ENCODE peak calls at places on chromosomes 12 and 14, in nine cellular contexts. G is GM13976, J is left ventricle myocardium inferior, W is stomach, D is A673, L is foreskin fibroblast, Q is GM06990, C is GM20000, H is IMR-90. S is an unnamed sample.

GRCh38 chr12:67592228-67593011 is 56.1 kb upstream of the DYRK2 start:
- DNase-seq in G (peak; percentile 17), J (no peak), W (no peak), D (peak; percentile 55), L (peak; percentile 61), Q (no peak), C (peak; percentile 26), H (peak; percentile 51), S (no peak)

GRCh38 chr12:66156654-66157053 is 13.1 kb downstream of the TMBIM4 start:
- DNase-seq in G (no peak), J (no peak), W (no peak), D (no peak), L (peak; percentile 38), Q (no peak), C (no peak), H (peak; percentile 18), S (no peak)

GRCh38 chr12:41521872-41522379 is 333.8 kb downstream of the PDZRN4 start:
- DNase-seq in G (peak; percentile 21), J (no peak), W (no peak), D (peak; percentile 95), L (peak; percentile 87), Q (peak; percentile 13), C (peak; percentile 34), H (peak; percentile 87), S (no peak)

GRCh38 chr14:78142994-78143393 is 27.2 kb upstream of the NRXN3 start:
- DNase-seq in G (no peak), J (no peak), W (no peak), D (no peak), L (no peak), Q (no peak), C (no peak), H (no peak), S (no peak)

GRCh38 chr14:96072746-96073145 is 33.6 kb downstream of the C14orf132 start:
- DNase-seq in G (no peak), J (no peak), W (no peak), D (no peak), L (no peak), Q (no peak), C (no peak), H (no peak), S (no peak)

GRCh38 chr14:96852823-96853422 is 55.7 kb downstream of the VRK1 start:
- DNase-seq in G (peak; percentile 19), J (no peak), W (no peak), D (peak; percentile 61), L (peak; percentile 75), Q (no peak), C (peak; percentile 9), H (peak; percentile 72), S (peak; percentile 6)

GRCh38 chr12:65977384-65977783 is 153.1 kb downstream of the HMGA2 start:
- DNase-seq in G (no peak), J (no peak), W (no peak), D (no peak), L (peak; percentile 38), Q (no peak), C (no peak), H (no peak), S (no peak)

GRCh38 chr12:66279127-66279712 is 23.1 kb upstream of the HELB start:
- DNase-seq in G (no peak), J (no peak), W (no peak), D (peak; percentile 49), L (peak; percentile 56), Q (no peak), C (peak; percentile 28), H (peak; percentile 22), S (no peak)

GRCh38 chr12:27463826-27464554 is 17.5 kb downstream of the SMCO2 start:
- DNase-seq in G (no peak), J (peak; percentile 81), W (no peak), D (peak; percentile 71), L (peak; percentile 87), Q (no peak), C (no peak), H (peak; percentile 42), S (no peak)

GRCh38 chr12:29582677-29583076 is 85.2 kb upstream of the OVCH1 start:
- DNase-seq in G (no peak), J (no peak), W (peak; percentile 49), D (no peak), L (peak; percentile 58), Q (no peak), C (no peak), H (no peak), S (no peak)

GRCh38 chr14:86971292-86971691 is 1021.7 kb downstream of the GALC start:
- DNase-seq in G (no peak), J (no peak), W (no peak), D (no peak), L (no peak), Q (no peak), C (no peak), H (no peak), S (no peak)

GRCh38 chr12:109910969-109911348 is 10.9 kb downstream of the TCHP start:
- DNase-seq in G (no peak), J (no peak), W (no peak), D (peak; percentile 45), L (peak; percentile 52), Q (peak; percentile 26), C (no peak), H (peak; percentile 20), S (peak; percentile 34)

GRCh38 chr12:12510141-12510540 is 52.5 kb downstream of the DUSP16 start:
- DNase-seq in G (no peak), J (no peak), W (no peak), D (no peak), L (peak; percentile 70), Q (no peak), C (no peak), H (peak; percentile 92), S (no peak)

GRCh38 chr14:104107611-104108569 is 22.4 kb downstream of the ASPG start:
- DNase-seq in G (no peak), J (peak; percentile 10), W (peak; percentile 51), D (peak; percentile 54), L (no peak), Q (no peak), C (no peak), H (no peak), S (peak; percentile 42)

GRCh38 chr14:95313707-95314106 is 6.0 kb downstream of the CLMN start:
- DNase-seq in G (no peak), J (peak; percentile 60), W (peak; percentile 61), D (no peak), L (peak; percentile 77), Q (no peak), C (no peak), H (peak; percentile 34), S (no peak)

GRCh38 chr14:81129242-81129641 is 91.5 kb downstream of the GTF2A1 start:
- DNase-seq in G (no peak), J (no peak), W (no peak), D (no peak), L (no peak), Q (no peak), C (no peak), H (no peak), S (no peak)
- TF ChIP-seq CTCF in G (no peak), J (no peak), W (no peak), D (no peak), L (no peak), Q (no peak), C (no peak), H (no peak), S (no peak)

GRCh38 chr14:28599605-28600004 is 167.0 kb upstream of the FOXG1 start:
- DNase-seq in G (no peak), J (no peak), W (no peak), D (no peak), L (no peak), Q (no peak), C (no peak), H (no peak), S (no peak)

GRCh38 chr14:28599191-28599590 is 167.4 kb upstream of the FOXG1 start:
- DNase-seq in G (no peak), J (no peak), W (no peak), D (no peak), L (no peak), Q (no peak), C (no peak), H (no peak), S (no peak)

DNA sequence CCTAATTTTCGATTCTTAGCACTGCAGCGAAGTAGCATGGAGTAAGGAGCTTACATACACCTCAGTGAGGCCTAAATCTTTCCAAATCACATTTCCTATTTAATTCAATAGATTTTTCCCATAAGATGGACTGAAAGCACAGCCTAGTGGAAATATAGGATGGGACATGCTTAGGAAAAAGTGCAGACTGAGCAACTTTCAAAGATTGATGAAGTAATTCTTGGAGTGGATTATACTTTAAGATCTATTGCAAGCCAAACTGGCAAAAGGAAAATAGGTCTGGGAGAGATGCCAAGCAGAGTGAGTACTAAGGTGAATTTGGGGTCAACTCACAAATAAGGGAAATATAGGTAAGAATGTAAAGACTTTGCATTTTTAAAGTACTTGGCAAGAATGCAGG is 170.3 kb upstream of the FOXG1 start:
- DNase-seq in G (no peak), J (no peak), W (no peak), D (peak; percentile 11), L (peak; percentile 14), Q (no peak), C (no peak), H (no peak), S (no peak)
- TF ChIP-seq CTCF in G (no peak), J (no peak), W (no peak), D (no peak), L (no peak), Q (no peak), C (no peak), H (no peak), S (no peak)

DNA sequence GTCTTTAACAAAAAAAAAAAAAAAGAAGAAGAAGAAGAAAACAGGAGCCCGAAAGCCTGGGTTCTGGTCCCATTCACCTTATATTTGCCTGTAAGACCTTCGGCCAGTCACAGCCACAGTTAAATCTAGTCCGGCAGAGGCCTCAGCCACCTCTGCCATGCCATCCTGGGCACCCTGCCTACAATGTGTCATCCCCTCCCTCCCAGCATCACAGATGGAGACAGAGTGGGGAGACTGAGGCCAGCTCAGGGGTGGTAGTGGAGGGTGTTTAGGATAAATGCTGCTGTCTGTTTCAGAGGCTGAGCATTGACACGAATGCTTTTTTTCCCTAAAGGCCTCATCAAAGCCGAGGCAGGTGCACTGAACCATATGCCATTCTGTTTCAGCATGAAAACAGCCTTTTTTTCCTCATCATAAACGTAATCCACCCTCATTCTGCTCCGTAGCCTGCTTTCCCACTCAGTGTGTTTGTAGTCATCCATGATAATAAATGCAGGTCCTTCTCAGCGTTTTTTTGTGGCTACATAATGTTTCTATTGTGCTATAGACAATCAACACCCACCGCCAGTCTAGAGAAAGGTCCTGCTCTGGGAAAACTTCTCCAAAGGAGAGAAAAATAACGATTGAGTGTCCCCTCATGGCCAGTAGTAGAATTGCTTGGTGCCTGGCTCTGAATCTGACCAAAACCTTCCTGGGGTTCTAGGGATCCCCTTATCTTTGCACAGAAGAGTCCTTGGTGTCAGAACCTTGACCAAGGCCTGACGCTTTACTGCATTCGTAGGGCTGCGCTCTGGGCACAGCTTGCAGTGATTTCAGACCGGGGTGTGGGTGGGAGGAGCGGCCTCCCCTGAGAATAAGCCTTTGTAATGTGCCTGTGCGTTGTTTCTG is 41.1 kb upstream of the TSPAN9 start:
- DNase-seq in G (no peak), J (no peak), W (no peak), D (peak; percentile 15), L (peak; percentile 32), Q (no peak), C (no peak), H (peak; percentile 21), S (no peak)
- TF ChIP-seq CTCF in G (no peak), J (peak; percentile 38), W (no peak), D (peak; percentile 40), L (peak; percentile 36), Q (no peak), C (no peak), H (peak; percentile 52), S (peak; percentile 44)

DNA sequence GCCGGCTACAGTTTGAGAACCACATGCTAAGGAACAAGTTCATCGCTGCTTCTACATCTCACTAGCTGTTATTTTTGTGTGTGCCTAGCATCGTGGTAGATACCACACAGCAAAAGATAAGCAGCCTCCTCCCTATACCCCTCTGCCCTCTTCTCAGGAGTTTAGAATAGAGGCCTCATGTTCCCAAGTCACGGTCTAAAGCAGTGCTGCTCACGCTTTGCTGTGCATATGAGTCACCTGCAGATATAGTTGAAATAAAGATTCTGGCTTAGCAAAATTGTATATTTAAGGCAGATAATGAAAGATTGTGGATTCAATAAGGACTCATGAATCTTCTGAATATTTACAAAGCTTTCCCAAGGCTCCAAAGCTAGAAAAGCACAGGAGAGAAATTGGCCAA is 28.0 kb downstream of the PLEKHG7 start:
- DNase-seq in G (no peak), J (no peak), W (no peak), D (no peak), L (peak; percentile 17), Q (no peak), C (no peak), H (peak; percentile 49), S (no peak)
- TF ChIP-seq CTCF in G (no peak), J (no peak), W (no peak), D (no peak), L (no peak), Q (no peak), C (no peak), H (no peak), S (no peak)